ENCODE peak calls at places on chromosomes 1 and 21, in seven cellular contexts. One of them, this sample, is unnamed.

GRCh38 chr1:82565146-82565545 is 764.4 kb downstream of the ADGRL2 start:
- DNase-seq in GM12878: no peak
- DNase-seq in H1: peak; percentile 23
- DNase-seq in K562: no peak
- DNase-seq in HCT116: peak; percentile 59
- DNase-seq in SK-N-SH: no peak
- DNase-seq in endothelial cell of umbilical vein: no peak
- DNase-seq in this sample: no peak

GRCh38 chr1:177302365-177303044 is 131.7 kb downstream of the BRINP2 start:
- DNase-seq in H1: no peak
- DNase-seq in endothelial cell of umbilical vein: no peak
- DNase-seq in K562: no peak
- DNase-seq in GM12878: no peak
- DNase-seq in HCT116: no peak
- DNase-seq in SK-N-SH: no peak
- DNase-seq in this sample: no peak

GRCh38 chr1:226972931-226973330 is 32.8 kb downstream of the COQ8A start:
- DNase-seq in K562: no peak
- DNase-seq in endothelial cell of umbilical vein: no peak
- DNase-seq in SK-N-SH: no peak
- DNase-seq in H1: no peak
- DNase-seq in HCT116: no peak
- DNase-seq in GM12878: no peak
- DNase-seq in this sample: no peak

GRCh38 chr1:165624441-165624840 is 6.6 kb upstream of the MGST3 start:
- DNase-seq in endothelial cell of umbilical vein: no peak
- DNase-seq in GM12878: no peak
- DNase-seq in SK-N-SH: no peak
- DNase-seq in H1: no peak
- DNase-seq in HCT116: no peak
- DNase-seq in K562: no peak
- DNase-seq in this sample: no peak

GRCh38 chr1:53909946-53910345 is 16.0 kb downstream of the DIO1 start:
- DNase-seq in HCT116: no peak
- DNase-seq in endothelial cell of umbilical vein: no peak
- DNase-seq in H1: no peak
- DNase-seq in GM12878: no peak
- DNase-seq in K562: no peak
- DNase-seq in SK-N-SH: no peak
- DNase-seq in this sample: no peak

GRCh38 chr1:23194119-23194984 is 22.9 kb downstream of the HTR1D start:
- DNase-seq in H1: no peak
- DNase-seq in K562: no peak
- DNase-seq in GM12878: no peak
- DNase-seq in HCT116: no peak
- DNase-seq in SK-N-SH: no peak
- DNase-seq in endothelial cell of umbilical vein: no peak
- DNase-seq in this sample: no peak

GRCh38 chr1:186302378-186302920 is 72.6 kb downstream of the TPR start:
- DNase-seq in HCT116: no peak
- DNase-seq in GM12878: no peak
- DNase-seq in SK-N-SH: no peak
- DNase-seq in H1: no peak
- DNase-seq in endothelial cell of umbilical vein: no peak
- DNase-seq in K562: no peak
- DNase-seq in this sample: no peak

GRCh38 chr1:205567716-205568115 is 63.2 kb downstream of the CDK18 start:
- DNase-seq in endothelial cell of umbilical vein: no peak
- DNase-seq in K562: no peak
- DNase-seq in GM12878: no peak
- DNase-seq in H1: no peak
- DNase-seq in SK-N-SH: no peak
- DNase-seq in HCT116: no peak
- DNase-seq in this sample: no peak

GRCh38 chr1:207812778-207813512 is 61.1 kb downstream of the CD46 start:
- DNase-seq in HCT116: no peak
- DNase-seq in H1: no peak
- DNase-seq in GM12878: no peak
- DNase-seq in endothelial cell of umbilical vein: no peak
- DNase-seq in K562: no peak
- DNase-seq in SK-N-SH: no peak
- DNase-seq in this sample: no peak

GRCh38 chr1:5720936-5721335 is 271.3 kb downstream of the NPHP4 start:
- DNase-seq in H1: no peak
- DNase-seq in K562: no peak
- DNase-seq in HCT116: no peak
- DNase-seq in endothelial cell of umbilical vein: no peak
- DNase-seq in GM12878: no peak
- DNase-seq in SK-N-SH: no peak
- DNase-seq in this sample: no peak

GRCh38 chr1:24244519-24245268 is 57.6 kb upstream of the IFNLR1 start:
- DNase-seq in SK-N-SH: no peak
- DNase-seq in K562: no peak
- DNase-seq in H1: no peak
- DNase-seq in endothelial cell of umbilical vein: no peak
- DNase-seq in GM12878: no peak
- DNase-seq in HCT116: no peak
- DNase-seq in this sample: no peak

GRCh38 chr1:225428066-225428878 is 434 bp upstream of the LBR start:
- DNase-seq in GM12878: peak; percentile 65
- DNase-seq in endothelial cell of umbilical vein: peak; percentile 90
- DNase-seq in HCT116: peak; percentile 66
- DNase-seq in K562: peak; percentile 99
- DNase-seq in H1: peak; percentile 54
- DNase-seq in SK-N-SH: peak; percentile 98
- DNase-seq in this sample: no peak

GRCh38 chr1:200131551-200132125 is 104.1 kb downstream of the NR5A2 start:
- DNase-seq in GM12878: no peak
- DNase-seq in K562: no peak
- DNase-seq in endothelial cell of umbilical vein: peak; percentile 14
- DNase-seq in H1: no peak
- DNase-seq in SK-N-SH: no peak
- DNase-seq in HCT116: peak; percentile 31
- DNase-seq in this sample: no peak

GRCh38 chr1:165109013-165109412 is 247.5 kb downstream of the LMX1A start:
- DNase-seq in GM12878: no peak
- DNase-seq in H1: no peak
- DNase-seq in SK-N-SH: no peak
- DNase-seq in K562: no peak
- DNase-seq in HCT116: no peak
- DNase-seq in endothelial cell of umbilical vein: no peak
- DNase-seq in this sample: no peak

GRCh38 chr1:11964656-11965055 is 15.6 kb upstream of the MFN2 start:
- DNase-seq in GM12878: no peak
- DNase-seq in HCT116: no peak
- DNase-seq in K562: no peak
- DNase-seq in endothelial cell of umbilical vein: no peak
- DNase-seq in H1: no peak
- DNase-seq in SK-N-SH: no peak
- DNase-seq in this sample: no peak

GRCh38 chr1:151689494-151689893 is 27.1 kb downstream of the CELF3 start:
- DNase-seq in SK-N-SH: no peak
- DNase-seq in GM12878: no peak
- DNase-seq in HCT116: no peak
- DNase-seq in endothelial cell of umbilical vein: no peak
- DNase-seq in H1: no peak
- DNase-seq in K562: no peak
- DNase-seq in this sample: no peak

GRCh38 chr1:94634977-94635416 is 93.4 kb upstream of the F3 start:
- DNase-seq in HCT116: no peak
- DNase-seq in K562: peak; percentile 68
- DNase-seq in GM12878: no peak
- DNase-seq in H1: no peak
- DNase-seq in endothelial cell of umbilical vein: no peak
- DNase-seq in SK-N-SH: peak; percentile 61
- DNase-seq in this sample: no peak

GRCh38 chr1:203742446-203742845 is 22.5 kb upstream of the LAX1 start:
- DNase-seq in endothelial cell of umbilical vein: peak; percentile 21
- DNase-seq in K562: no peak
- DNase-seq in GM12878: no peak
- DNase-seq in SK-N-SH: no peak
- DNase-seq in HCT116: no peak
- DNase-seq in H1: no peak
- DNase-seq in this sample: no peak

GRCh38 chr1:77513839-77514763 is 168.4 kb downstream of the ZZZ3 start:
- DNase-seq in H1: peak; percentile 33
- DNase-seq in K562: no peak
- DNase-seq in HCT116: no peak
- DNase-seq in GM12878: no peak
- DNase-seq in endothelial cell of umbilical vein: peak; percentile 88
- DNase-seq in SK-N-SH: no peak
- DNase-seq in this sample: peak; percentile 48

GRCh38 chr21:42654179-42654912 is 925 bp downstream of the PDE9A start:
- DNase-seq in endothelial cell of umbilical vein: no peak
- DNase-seq in HCT116: no peak
- DNase-seq in K562: no peak
- DNase-seq in SK-N-SH: peak; percentile 79
- DNase-seq in GM12878: no peak
- DNase-seq in H1: no peak
- DNase-seq in this sample: no peak

GRCh38 chr1:910881-911721 is 12.6 kb upstream of the SAMD11 start:
- DNase-seq in GM12878: no peak
- DNase-seq in SK-N-SH: peak; percentile 72
- DNase-seq in HCT116: no peak
- DNase-seq in H1: no peak
- DNase-seq in endothelial cell of umbilical vein: no peak
- DNase-seq in K562: peak; percentile 77
- DNase-seq in this sample: no peak

GRCh38 chr1:42971848-42972291 is 13.2 kb upstream of the SLC2A1 start:
- DNase-seq in K562: no peak
- DNase-seq in SK-N-SH: no peak
- DNase-seq in endothelial cell of umbilical vein: peak; percentile 29
- DNase-seq in GM12878: no peak
- DNase-seq in H1: no peak
- DNase-seq in HCT116: no peak
- DNase-seq in this sample: no peak

DNA sequence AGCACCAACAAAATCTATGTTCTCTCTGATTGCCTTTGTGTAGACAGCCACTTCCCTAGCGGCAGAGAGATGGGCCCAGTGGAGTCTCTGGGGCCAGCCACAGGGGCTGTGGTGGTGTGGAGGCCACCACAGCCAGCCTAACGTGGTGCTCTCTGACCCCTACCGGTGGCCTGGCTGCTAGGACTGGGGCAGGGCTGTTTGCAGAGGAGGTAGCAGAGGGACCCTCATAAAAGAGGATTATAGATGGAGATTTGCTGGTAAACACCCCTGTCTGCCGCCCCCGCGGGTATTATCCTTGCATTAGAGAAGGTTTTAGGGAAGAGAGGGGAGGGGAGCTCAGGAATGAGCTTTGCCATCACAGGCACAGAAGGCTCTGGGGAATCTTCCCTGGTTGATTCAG is 310.3 kb upstream of the VAMP3 start:
- DNase-seq in HCT116: no peak
- DNase-seq in endothelial cell of umbilical vein: no peak
- DNase-seq in GM12878: no peak
- DNase-seq in H1: no peak
- DNase-seq in K562: no peak
- DNase-seq in SK-N-SH: no peak
- DNase-seq in this sample: no peak
- H3K9ac ChIP-seq in HCT116: no peak overlapping the region
- H3K9ac ChIP-seq in endothelial cell of umbilical vein: no peak overlapping the region
- H3K9ac ChIP-seq in GM12878: no peak overlapping the region
- H3K9ac ChIP-seq in H1: no peak overlapping the region
- H3K9ac ChIP-seq in K562: no peak overlapping the region
- H3K9ac ChIP-seq in SK-N-SH: no peak overlapping the region
- H3K9ac ChIP-seq in this sample: no peak overlapping the region

DNA sequence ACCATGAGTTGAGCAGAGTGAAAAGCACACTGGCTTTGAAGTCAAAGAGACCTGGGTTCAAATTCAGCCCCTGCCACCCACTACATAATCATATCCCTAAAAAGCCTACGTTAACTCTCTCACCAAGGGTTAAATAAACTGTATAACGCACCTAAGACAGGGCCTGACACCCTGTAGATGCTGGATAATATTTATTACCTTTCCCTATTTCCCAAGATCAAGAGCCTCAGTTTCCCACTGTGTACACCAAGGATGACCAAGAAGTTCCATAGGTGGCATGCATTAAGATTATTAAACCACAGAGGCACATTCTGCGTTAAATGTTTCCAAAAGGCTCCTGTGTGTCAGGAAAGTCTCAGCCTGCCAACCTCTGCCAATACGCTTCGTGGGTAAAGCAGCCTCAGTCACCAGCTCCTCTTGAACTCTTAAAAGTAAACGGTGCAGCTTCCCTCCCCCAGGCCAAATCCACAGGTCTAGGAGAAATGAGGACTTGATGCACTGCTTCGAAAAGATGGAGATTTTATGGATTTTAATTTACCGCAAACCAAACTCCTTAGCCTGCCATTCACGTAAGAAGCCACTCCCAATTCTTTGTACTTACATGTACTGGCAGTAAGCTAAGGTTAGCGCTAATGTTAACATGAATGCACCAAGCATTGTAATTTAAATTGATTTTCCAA is 2.7 kb downstream of the USP24 start:
- DNase-seq in endothelial cell of umbilical vein: no peak
- DNase-seq in GM12878: no peak
- DNase-seq in H1: no peak
- DNase-seq in SK-N-SH: no peak
- DNase-seq in HCT116: no peak
- DNase-seq in K562: no peak
- DNase-seq in this sample: no peak
- H3K4me3 ChIP-seq in endothelial cell of umbilical vein: no peak overlapping the region
- H3K4me3 ChIP-seq in GM12878: peak overlapping the region; percentile 89
- H3K4me3 ChIP-seq in H1: no peak overlapping the region
- H3K4me3 ChIP-seq in SK-N-SH: no peak overlapping the region
- H3K4me3 ChIP-seq in HCT116: no peak overlapping the region
- H3K4me3 ChIP-seq in K562: peak overlapping the region; percentile 80
- H3K4me3 ChIP-seq in this sample: peak overlapping the region; percentile 97

DNA sequence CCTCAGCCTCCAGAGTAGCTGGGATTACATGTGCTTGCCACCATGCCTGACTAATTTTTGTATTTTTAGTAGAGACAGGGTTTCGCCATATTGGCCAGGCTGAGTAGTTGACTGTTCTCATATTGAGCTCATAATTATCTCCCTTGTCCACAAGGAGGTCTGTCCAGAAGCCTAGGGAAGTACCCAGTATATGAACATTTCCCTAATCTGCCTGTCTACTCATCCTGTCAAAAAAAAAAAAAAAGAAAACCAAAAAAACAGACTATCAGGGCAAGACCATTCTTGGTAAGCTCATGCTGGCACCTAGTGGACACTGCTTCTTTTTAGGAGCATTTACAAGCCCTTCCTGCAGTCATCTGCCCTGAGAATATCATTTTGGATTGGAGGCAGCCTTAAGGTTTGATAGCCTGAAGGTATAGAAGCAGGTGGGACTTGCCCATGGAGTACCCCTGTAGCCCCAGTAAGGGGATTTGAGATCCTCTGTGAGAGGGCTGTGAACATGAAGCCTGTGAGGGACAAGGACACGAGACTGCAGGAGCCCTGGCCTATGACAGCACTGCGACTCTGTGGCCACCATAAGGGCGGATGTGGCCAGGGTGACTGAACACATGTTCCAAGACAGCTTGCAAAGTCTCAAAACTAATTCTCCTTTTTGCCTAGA is 10.8 kb upstream of the DUSP12 start:
- DNase-seq in K562: peak; percentile 38
- DNase-seq in H1: no peak
- DNase-seq in endothelial cell of umbilical vein: peak; percentile 44
- DNase-seq in GM12878: peak; percentile 93
- DNase-seq in SK-N-SH: peak; percentile 9
- DNase-seq in HCT116: peak; percentile 76
- DNase-seq in this sample: no peak
- TF ChIP-seq POLR2AphosphoS5 in K562: no peak
- TF ChIP-seq POLR2AphosphoS5 in H1: no peak
- TF ChIP-seq POLR2AphosphoS5 in endothelial cell of umbilical vein: no peak
- TF ChIP-seq POLR2AphosphoS5 in GM12878: peak; percentile 54
- TF ChIP-seq POLR2AphosphoS5 in SK-N-SH: no peak
- TF ChIP-seq POLR2AphosphoS5 in HCT116: no peak
- TF ChIP-seq POLR2AphosphoS5 in this sample: no peak

GRCh38 chr1:119635801-119636390 is 12.2 kb downstream of the ZNF697 start:
- DNase-seq in SK-N-SH: no peak
- DNase-seq in endothelial cell of umbilical vein: peak; percentile 73
- DNase-seq in GM12878: no peak
- DNase-seq in HCT116: no peak
- DNase-seq in K562: no peak
- DNase-seq in H1: no peak
- DNase-seq in this sample: no peak
- H3K9ac ChIP-seq in SK-N-SH: no peak overlapping the region
- H3K9ac ChIP-seq in endothelial cell of umbilical vein: peak overlapping the region; percentile 61
- H3K9ac ChIP-seq in GM12878: no peak overlapping the region
- H3K9ac ChIP-seq in HCT116: no peak overlapping the region
- H3K9ac ChIP-seq in K562: no peak overlapping the region
- H3K9ac ChIP-seq in H1: no peak overlapping the region
- H3K9ac ChIP-seq in this sample: no peak overlapping the region